ENCODE peak calls at places on chromosome X, in seven cellular contexts. One of them, this sample, is unnamed.

GRCh38 chrX:107878106-107878505 is 52.4 kb downstream of the MID2 start:
- DNase-seq in left cardiac atrium: no peak
- DNase-seq in H9: no peak
- DNase-seq in IMR-90: no peak
- DNase-seq in GM10248: no peak
- DNase-seq in effector CD4-positive, alpha-beta T cell: no peak
- DNase-seq in iPS DF 19.7: no peak
- DNase-seq in this sample: no peak

GRCh38 chrX:154490021-154490413 is 412 bp downstream of the SLC10A3 start:
- DNase-seq in H9: no peak
- DNase-seq in left cardiac atrium: peak
- DNase-seq in GM10248: no peak
- DNase-seq in IMR-90: peak
- DNase-seq in effector CD4-positive, alpha-beta T cell: no peak
- DNase-seq in iPS DF 19.7: no peak
- DNase-seq in this sample: peak

GRCh38 chrX:48696301-48697181 is at the start of gene SUV39H1:
- DNase-seq in H9: peak
- DNase-seq in effector CD4-positive, alpha-beta T cell: peak
- DNase-seq in left cardiac atrium: peak
- DNase-seq in IMR-90: peak
- DNase-seq in iPS DF 19.7: no peak
- DNase-seq in GM10248: peak
- DNase-seq in this sample: peak

GRCh38 chrX:70176938-70177533 is at the start of gene DGAT2L6:
- DNase-seq in iPS DF 19.7: no peak
- DNase-seq in IMR-90: no peak
- DNase-seq in GM10248: no peak
- DNase-seq in effector CD4-positive, alpha-beta T cell: no peak
- DNase-seq in H9: no peak
- DNase-seq in left cardiac atrium: no peak
- DNase-seq in this sample: no peak

GRCh38 chrX:45715787-45716186 is 515.1 kb upstream of the DIPK2B start:
- DNase-seq in IMR-90: peak
- DNase-seq in left cardiac atrium: no peak
- DNase-seq in H9: no peak
- DNase-seq in effector CD4-positive, alpha-beta T cell: no peak
- DNase-seq in GM10248: no peak
- DNase-seq in iPS DF 19.7: no peak
- DNase-seq in this sample: no peak

GRCh38 chrX:105564536-105564935 is 257.8 kb upstream of the NRK start:
- DNase-seq in left cardiac atrium: no peak
- DNase-seq in H9: no peak
- DNase-seq in IMR-90: peak
- DNase-seq in iPS DF 19.7: no peak
- DNase-seq in GM10248: no peak
- DNase-seq in effector CD4-positive, alpha-beta T cell: no peak
- DNase-seq in this sample: peak

GRCh38 chrX:22800806-22801205 is 199.0 kb upstream of the DDX53 start:
- DNase-seq in effector CD4-positive, alpha-beta T cell: no peak
- DNase-seq in iPS DF 19.7: no peak
- DNase-seq in H9: no peak
- DNase-seq in IMR-90: no peak
- DNase-seq in left cardiac atrium: no peak
- DNase-seq in GM10248: no peak
- DNase-seq in this sample: peak

GRCh38 chrX:146278381-146278780 is 460.8 kb downstream of the SLITRK2 start:
- DNase-seq in effector CD4-positive, alpha-beta T cell: no peak
- DNase-seq in iPS DF 19.7: no peak
- DNase-seq in left cardiac atrium: no peak
- DNase-seq in GM10248: no peak
- DNase-seq in IMR-90: no peak
- DNase-seq in H9: peak
- DNase-seq in this sample: no peak

GRCh38 chrX:104679175-104679574 is 113.2 kb downstream of the IL1RAPL2 start:
- DNase-seq in iPS DF 19.7: no peak
- DNase-seq in left cardiac atrium: no peak
- DNase-seq in IMR-90: no peak
- DNase-seq in effector CD4-positive, alpha-beta T cell: no peak
- DNase-seq in H9: no peak
- DNase-seq in GM10248: no peak
- DNase-seq in this sample: no peak

GRCh38 chrX:70042399-70043371 is 7.1 kb downstream of the AWAT2 start:
- DNase-seq in H9: no peak
- DNase-seq in GM10248: no peak
- DNase-seq in left cardiac atrium: no peak
- DNase-seq in effector CD4-positive, alpha-beta T cell: no peak
- DNase-seq in iPS DF 19.7: no peak
- DNase-seq in IMR-90: peak
- DNase-seq in this sample: peak

GRCh38 chrX:1111543-1112300 is 100.7 kb downstream of the CRLF2 start:
- DNase-seq in iPS DF 19.7: peak
- DNase-seq in H9: peak
- DNase-seq in GM10248: no peak
- DNase-seq in IMR-90: no peak
- DNase-seq in left cardiac atrium: no peak
- DNase-seq in effector CD4-positive, alpha-beta T cell: no peak
- DNase-seq in this sample: no peak

GRCh38 chrX:150897371-150898319 is 823 bp downstream of the CD99L2 start:
- DNase-seq in H9: peak
- DNase-seq in iPS DF 19.7: no peak
- DNase-seq in IMR-90: no peak
- DNase-seq in effector CD4-positive, alpha-beta T cell: peak
- DNase-seq in left cardiac atrium: no peak
- DNase-seq in GM10248: no peak
- DNase-seq in this sample: peak

GRCh38 chrX:17579021-17579420 is 158.3 kb upstream of the SCML1 start:
- DNase-seq in H9: no peak
- DNase-seq in iPS DF 19.7: no peak
- DNase-seq in GM10248: no peak
- DNase-seq in IMR-90: peak
- DNase-seq in effector CD4-positive, alpha-beta T cell: no peak
- DNase-seq in left cardiac atrium: no peak
- DNase-seq in this sample: no peak

GRCh38 chrX:7139202-7140081 is 8.1 kb upstream of the STS start:
- DNase-seq in H9: no peak
- DNase-seq in IMR-90: peak
- DNase-seq in effector CD4-positive, alpha-beta T cell: no peak
- DNase-seq in iPS DF 19.7: no peak
- DNase-seq in left cardiac atrium: no peak
- DNase-seq in GM10248: no peak
- DNase-seq in this sample: peak